ENCODE peak calls at places on chromosome 1, in eight cellular contexts. One of them, this sample, is unnamed.

GRCh38 chr1:168947039-168947438 is 159.5 kb upstream of the ATP1B1 start:
- DNase-seq in GM12865: no peak
- DNase-seq in psoas muscle: no peak
- DNase-seq in astrocyte of the spinal cord: no peak
- DNase-seq in fibroblast of pulmonary artery: no peak
- DNase-seq in CD4-positive, alpha-beta T cell: no peak
- DNase-seq in IMR-90: no peak
- DNase-seq in pancreas: no peak
- DNase-seq in this sample: no peak

GRCh38 chr1:25889470-25889869 is 14.0 kb upstream of the PAQR7 start:
- DNase-seq in fibroblast of pulmonary artery: no peak
- DNase-seq in IMR-90: peak; percentile 43
- DNase-seq in CD4-positive, alpha-beta T cell: no peak
- DNase-seq in psoas muscle: no peak
- DNase-seq in pancreas: no peak
- DNase-seq in astrocyte of the spinal cord: no peak
- DNase-seq in GM12865: no peak
- DNase-seq in this sample: no peak

GRCh38 chr1:97920275-97920831 is 481 bp downstream of the DPYD start:
- DNase-seq in IMR-90: peak; percentile 31
- DNase-seq in psoas muscle: no peak
- DNase-seq in fibroblast of pulmonary artery: peak; percentile 45
- DNase-seq in CD4-positive, alpha-beta T cell: no peak
- DNase-seq in GM12865: no peak
- DNase-seq in pancreas: no peak
- DNase-seq in astrocyte of the spinal cord: peak; percentile 40
- DNase-seq in this sample: no peak

GRCh38 chr1:246647113-246647512 is 77.1 kb upstream of the SCCPDH start:
- DNase-seq in GM12865: no peak
- DNase-seq in CD4-positive, alpha-beta T cell: no peak
- DNase-seq in fibroblast of pulmonary artery: peak; percentile 73
- DNase-seq in astrocyte of the spinal cord: peak; percentile 66
- DNase-seq in pancreas: no peak
- DNase-seq in IMR-90: peak; percentile 71
- DNase-seq in psoas muscle: peak; percentile 48
- DNase-seq in this sample: no peak

GRCh38 chr1:32816676-32817158 is 441 bp downstream of the YARS1 start:
- DNase-seq in psoas muscle: no peak
- DNase-seq in IMR-90: peak; percentile 34
- DNase-seq in fibroblast of pulmonary artery: peak; percentile 49
- DNase-seq in pancreas: no peak
- DNase-seq in CD4-positive, alpha-beta T cell: no peak
- DNase-seq in GM12865: peak; percentile 46
- DNase-seq in astrocyte of the spinal cord: peak; percentile 37
- DNase-seq in this sample: no peak

GRCh38 chr1:45177452-45177851 is 29.0 kb downstream of the ZSWIM5 start:
- DNase-seq in pancreas: no peak
- DNase-seq in fibroblast of pulmonary artery: peak; percentile 5
- DNase-seq in CD4-positive, alpha-beta T cell: no peak
- DNase-seq in psoas muscle: no peak
- DNase-seq in GM12865: no peak
- DNase-seq in astrocyte of the spinal cord: no peak
- DNase-seq in IMR-90: peak; percentile 1
- DNase-seq in this sample: no peak

GRCh38 chr1:152047607-152047953 is 10.8 kb upstream of the S100A11 start:
- DNase-seq in CD4-positive, alpha-beta T cell: peak; percentile 9
- DNase-seq in pancreas: no peak
- DNase-seq in psoas muscle: peak; percentile 24
- DNase-seq in GM12865: no peak
- DNase-seq in fibroblast of pulmonary artery: no peak
- DNase-seq in astrocyte of the spinal cord: no peak
- DNase-seq in IMR-90: peak; percentile 89
- DNase-seq in this sample: no peak

GRCh38 chr1:244863491-244864252 is 671 bp downstream of the HNRNPU start:
- DNase-seq in astrocyte of the spinal cord: no peak
- DNase-seq in fibroblast of pulmonary artery: no peak
- DNase-seq in pancreas: peak; percentile 86
- DNase-seq in CD4-positive, alpha-beta T cell: no peak
- DNase-seq in psoas muscle: peak; percentile 58
- DNase-seq in IMR-90: no peak
- DNase-seq in GM12865: no peak
- DNase-seq in this sample: peak; percentile 39

GRCh38 chr1:226485192-226485591 is 63.4 kb upstream of the STUM start:
- DNase-seq in IMR-90: no peak
- DNase-seq in GM12865: no peak
- DNase-seq in astrocyte of the spinal cord: no peak
- DNase-seq in fibroblast of pulmonary artery: no peak
- DNase-seq in CD4-positive, alpha-beta T cell: no peak
- DNase-seq in psoas muscle: no peak
- DNase-seq in pancreas: no peak
- DNase-seq in this sample: no peak

GRCh38 chr1:119008483-119009299 is 20.5 kb upstream of the TBX15 start:
- DNase-seq in IMR-90: peak; percentile 54
- DNase-seq in GM12865: peak; percentile 53
- DNase-seq in astrocyte of the spinal cord: peak; percentile 77
- DNase-seq in pancreas: no peak
- DNase-seq in psoas muscle: no peak
- DNase-seq in fibroblast of pulmonary artery: peak; percentile 79
- DNase-seq in CD4-positive, alpha-beta T cell: no peak
- DNase-seq in this sample: no peak

GRCh38 chr1:240844466-240844865 is 232.5 kb upstream of the GREM2 start:
- DNase-seq in IMR-90: no peak
- DNase-seq in CD4-positive, alpha-beta T cell: no peak
- DNase-seq in psoas muscle: no peak
- DNase-seq in astrocyte of the spinal cord: no peak
- DNase-seq in GM12865: no peak
- DNase-seq in fibroblast of pulmonary artery: no peak
- DNase-seq in pancreas: no peak
- DNase-seq in this sample: no peak

GRCh38 chr1:78168306-78168705 is 122.5 kb downstream of the GIPC2 start:
- DNase-seq in GM12865: no peak
- DNase-seq in fibroblast of pulmonary artery: no peak
- DNase-seq in CD4-positive, alpha-beta T cell: no peak
- DNase-seq in IMR-90: peak; percentile 35
- DNase-seq in astrocyte of the spinal cord: no peak
- DNase-seq in psoas muscle: no peak
- DNase-seq in pancreas: no peak
- DNase-seq in this sample: no peak

GRCh38 chr1:63704443-63704842 is 69.4 kb upstream of the ROR1 start:
- DNase-seq in fibroblast of pulmonary artery: peak; percentile 17
- DNase-seq in GM12865: no peak
- DNase-seq in psoas muscle: no peak
- DNase-seq in CD4-positive, alpha-beta T cell: no peak
- DNase-seq in IMR-90: peak; percentile 22
- DNase-seq in astrocyte of the spinal cord: no peak
- DNase-seq in pancreas: no peak
- DNase-seq in this sample: no peak

GRCh38 chr1:178057863-178058576 is 35.9 kb upstream of the RASAL2 start:
- DNase-seq in pancreas: no peak
- DNase-seq in astrocyte of the spinal cord: peak; percentile 85
- DNase-seq in psoas muscle: peak; percentile 44
- DNase-seq in CD4-positive, alpha-beta T cell: no peak
- DNase-seq in fibroblast of pulmonary artery: peak; percentile 93
- DNase-seq in GM12865: no peak
- DNase-seq in IMR-90: peak; percentile 48
- DNase-seq in this sample: no peak

GRCh38 chr1:207868252-207868768 is 42.6 kb downstream of the CD34 start:
- DNase-seq in astrocyte of the spinal cord: no peak
- DNase-seq in psoas muscle: no peak
- DNase-seq in CD4-positive, alpha-beta T cell: no peak
- DNase-seq in GM12865: peak; percentile 28
- DNase-seq in fibroblast of pulmonary artery: peak; percentile 45
- DNase-seq in IMR-90: no peak
- DNase-seq in pancreas: peak; percentile 76
- DNase-seq in this sample: peak; percentile 64

GRCh38 chr1:94865369-94865768 is 45.2 kb downstream of the SLC44A3 start:
- DNase-seq in IMR-90: peak; percentile 65
- DNase-seq in astrocyte of the spinal cord: peak; percentile 77
- DNase-seq in fibroblast of pulmonary artery: peak; percentile 84
- DNase-seq in GM12865: no peak
- DNase-seq in psoas muscle: no peak
- DNase-seq in pancreas: no peak
- DNase-seq in CD4-positive, alpha-beta T cell: no peak
- DNase-seq in this sample: no peak

GRCh38 chr1:242468749-242469148 is 55.7 kb downstream of the PLD5 start:
- DNase-seq in astrocyte of the spinal cord: peak; percentile 11
- DNase-seq in fibroblast of pulmonary artery: no peak
- DNase-seq in CD4-positive, alpha-beta T cell: no peak
- DNase-seq in psoas muscle: no peak
- DNase-seq in pancreas: no peak
- DNase-seq in IMR-90: no peak
- DNase-seq in GM12865: no peak
- DNase-seq in this sample: no peak

DNA sequence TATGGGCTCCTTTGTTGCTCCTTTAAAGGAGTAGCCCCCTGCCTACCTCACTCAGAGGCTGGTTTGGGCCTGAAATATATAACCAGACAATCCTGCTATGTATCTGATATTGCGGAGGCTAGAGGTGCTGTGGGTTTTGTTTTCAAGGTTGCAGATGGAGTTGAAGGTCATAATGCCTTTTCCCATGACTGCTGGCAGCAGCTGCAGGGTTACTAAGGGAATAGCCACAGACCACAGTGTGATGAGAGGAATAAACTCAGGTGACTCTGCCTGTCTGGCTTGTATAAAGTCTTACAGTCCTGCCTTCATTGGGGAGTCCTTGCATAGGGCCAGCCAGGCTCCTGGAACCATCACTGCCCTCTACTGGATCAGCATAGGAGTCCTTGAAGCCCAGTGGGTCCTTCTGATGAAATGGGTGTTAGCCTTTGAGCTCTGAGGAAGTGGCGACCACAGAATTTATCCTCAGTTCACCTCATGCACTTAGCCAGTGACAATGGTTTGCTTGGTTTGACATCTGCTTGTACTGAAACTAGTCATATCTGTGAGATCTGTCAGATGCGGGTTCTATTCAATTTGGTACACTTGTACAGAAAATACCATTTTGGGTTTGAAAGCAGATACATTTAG is 174.4 kb upstream of the HMCN1 start:
- DNase-seq in pancreas: peak; percentile 42
- DNase-seq in IMR-90: peak; percentile 46
- DNase-seq in astrocyte of the spinal cord: peak; percentile 58
- DNase-seq in GM12865: peak; percentile 92
- DNase-seq in psoas muscle: peak; percentile 13
- DNase-seq in CD4-positive, alpha-beta T cell: no peak
- DNase-seq in fibroblast of pulmonary artery: peak; percentile 50
- DNase-seq in this sample: peak; percentile 81
- TF ChIP-seq CTCF in pancreas: no peak
- TF ChIP-seq CTCF in IMR-90: peak; percentile 44
- TF ChIP-seq CTCF in astrocyte of the spinal cord: peak; percentile 63
- TF ChIP-seq CTCF in GM12865: peak; percentile 58
- TF ChIP-seq CTCF in psoas muscle: peak; percentile 31
- TF ChIP-seq CTCF in CD4-positive, alpha-beta T cell: no peak
- TF ChIP-seq CTCF in fibroblast of pulmonary artery: peak; percentile 46
- TF ChIP-seq CTCF in this sample: peak; percentile 39

GRCh38 chr1:192506741-192507155 is 68.8 kb upstream of the RGS1 start:
- DNase-seq in IMR-90: peak; percentile 43
- DNase-seq in psoas muscle: no peak
- DNase-seq in CD4-positive, alpha-beta T cell: no peak
- DNase-seq in fibroblast of pulmonary artery: peak; percentile 63
- DNase-seq in astrocyte of the spinal cord: peak; percentile 65
- DNase-seq in pancreas: no peak
- DNase-seq in GM12865: peak; percentile 68
- DNase-seq in this sample: peak; percentile 39
- TF ChIP-seq CTCF in IMR-90: peak; percentile 45
- TF ChIP-seq CTCF in psoas muscle: no peak
- TF ChIP-seq CTCF in CD4-positive, alpha-beta T cell: no peak
- TF ChIP-seq CTCF in fibroblast of pulmonary artery: peak; percentile 53
- TF ChIP-seq CTCF in astrocyte of the spinal cord: peak; percentile 60
- TF ChIP-seq CTCF in pancreas: no peak
- TF ChIP-seq CTCF in GM12865: peak; percentile 57
- TF ChIP-seq CTCF in this sample: peak; percentile 28

DNA sequence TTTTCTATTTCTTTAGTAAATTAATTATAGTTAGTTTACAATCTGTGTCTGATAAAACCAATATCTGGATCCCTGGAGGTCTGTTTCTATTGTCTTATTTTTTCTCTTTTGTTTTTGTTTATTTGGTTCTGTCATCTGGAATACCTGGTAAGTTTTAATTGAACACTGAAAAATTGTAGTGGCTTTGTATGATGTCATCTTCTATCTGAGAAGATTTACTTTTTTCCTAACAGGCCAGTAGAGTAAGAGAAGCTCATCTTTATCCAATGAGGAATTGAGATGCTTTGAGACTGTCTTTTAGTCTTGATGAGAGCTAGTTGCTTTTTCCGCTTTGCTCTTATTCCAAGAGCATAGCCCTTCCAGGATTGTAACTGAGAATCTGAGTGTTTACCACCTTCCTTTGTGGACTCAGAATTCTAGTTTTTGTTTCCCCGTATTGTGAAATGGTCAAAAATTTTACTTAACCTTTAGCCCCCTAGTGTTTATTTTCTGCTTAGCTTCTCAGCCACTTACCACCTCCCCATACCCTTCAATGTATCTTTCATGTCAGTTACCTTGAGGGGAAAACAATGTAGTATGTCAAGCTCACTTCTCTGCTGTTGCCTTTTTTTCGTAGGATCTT is 25.0 kb downstream of the PTGFRN start:
- DNase-seq in pancreas: no peak
- DNase-seq in IMR-90: no peak
- DNase-seq in psoas muscle: no peak
- DNase-seq in GM12865: peak; percentile 52
- DNase-seq in CD4-positive, alpha-beta T cell: no peak
- DNase-seq in astrocyte of the spinal cord: no peak
- DNase-seq in fibroblast of pulmonary artery: peak; percentile 36
- DNase-seq in this sample: no peak
- TF ChIP-seq CTCF in pancreas: no peak
- TF ChIP-seq CTCF in IMR-90: no peak
- TF ChIP-seq CTCF in psoas muscle: peak; percentile 17
- TF ChIP-seq CTCF in GM12865: peak; percentile 49
- TF ChIP-seq CTCF in CD4-positive, alpha-beta T cell: peak; percentile 33
- TF ChIP-seq CTCF in astrocyte of the spinal cord: peak; percentile 22
- TF ChIP-seq CTCF in fibroblast of pulmonary artery: peak; percentile 35
- TF ChIP-seq CTCF in this sample: peak; percentile 45

GRCh38 chr1:8684590-8684989 is 132.8 kb downstream of the RERE start:
- DNase-seq in pancreas: no peak
- DNase-seq in psoas muscle: no peak
- DNase-seq in astrocyte of the spinal cord: no peak
- DNase-seq in GM12865: no peak
- DNase-seq in fibroblast of pulmonary artery: no peak
- DNase-seq in IMR-90: no peak
- DNase-seq in CD4-positive, alpha-beta T cell: no peak
- DNase-seq in this sample: no peak

GRCh38 chr1:8689431-8690252 is 127.8 kb downstream of the RERE start:
- DNase-seq in psoas muscle: no peak
- DNase-seq in GM12865: peak; percentile 16
- DNase-seq in CD4-positive, alpha-beta T cell: no peak
- DNase-seq in IMR-90: no peak
- DNase-seq in fibroblast of pulmonary artery: no peak
- DNase-seq in pancreas: no peak
- DNase-seq in astrocyte of the spinal cord: no peak
- DNase-seq in this sample: no peak

GRCh38 chr1:8690253-8690525 is 127.3 kb downstream of the RERE start:
- DNase-seq in astrocyte of the spinal cord: no peak
- DNase-seq in psoas muscle: no peak
- DNase-seq in pancreas: no peak
- DNase-seq in GM12865: no peak
- DNase-seq in IMR-90: no peak
- DNase-seq in fibroblast of pulmonary artery: no peak
- DNase-seq in CD4-positive, alpha-beta T cell: no peak
- DNase-seq in this sample: no peak

GRCh38 chr1:8687053-8687452 is 130.4 kb downstream of the RERE start:
- DNase-seq in GM12865: peak; percentile 43
- DNase-seq in CD4-positive, alpha-beta T cell: no peak
- DNase-seq in pancreas: no peak
- DNase-seq in fibroblast of pulmonary artery: peak; percentile 62
- DNase-seq in IMR-90: peak; percentile 64
- DNase-seq in astrocyte of the spinal cord: peak; percentile 46
- DNase-seq in psoas muscle: no peak
- DNase-seq in this sample: no peak

GRCh38 chr1:8687539-8687938 is 129.9 kb downstream of the RERE start:
- DNase-seq in pancreas: no peak
- DNase-seq in GM12865: no peak
- DNase-seq in IMR-90: no peak
- DNase-seq in CD4-positive, alpha-beta T cell: no peak
- DNase-seq in psoas muscle: no peak
- DNase-seq in fibroblast of pulmonary artery: no peak
- DNase-seq in astrocyte of the spinal cord: no peak
- DNase-seq in this sample: no peak
- TF ChIP-seq CTCF in pancreas: no peak
- TF ChIP-seq CTCF in GM12865: no peak
- TF ChIP-seq CTCF in IMR-90: no peak
- TF ChIP-seq CTCF in CD4-positive, alpha-beta T cell: no peak
- TF ChIP-seq CTCF in psoas muscle: no peak
- TF ChIP-seq CTCF in fibroblast of pulmonary artery: no peak
- TF ChIP-seq CTCF in astrocyte of the spinal cord: no peak
- TF ChIP-seq CTCF in this sample: no peak

This sample was measured in activated CD8-positive, alpha-beta T cell treated with anti-CD3 and anti-CD28 coated beads for 36 hours.